ENCODE peak calls at places on chromosome 11, in six cellular contexts. E is GM12878, X is HepG2, A is H1, S is K562, I is GM12892. H is an unnamed sample.

GRCh38 chr11:134425816-134426536 is 13.9 kb upstream of the B3GAT1 start:
- DNase-seq in E (no peak), X (no peak), A (no peak), S (no peak), I (no peak), H (no peak)

GRCh38 chr11:46121328-46121723 is at the start of gene PHF21A:
- DNase-seq in E (no peak), X (peak), A (peak), S (peak), I (peak), H (peak)

GRCh38 chr11:72111803-72112540 is 523 bp downstream of the ANAPC15 start:
- DNase-seq in E (peak), X (peak), A (no peak), S (peak), I (peak), H (peak)

GRCh38 chr11:36469063-36469462 is 41.0 kb downstream of the TRAF6 start:
- DNase-seq in E (no peak), X (no peak), A (peak), S (peak), I (no peak), H (no peak)

GRCh38 chr11:95989216-95989615 is 65.3 kb upstream of the MTMR2 start:
- DNase-seq in E (no peak), X (no peak), A (no peak), S (no peak), I (no peak), H (no peak)

GRCh38 chr11:68036141-68036716 is 2.6 kb upstream of the TCIRG1 start:
- DNase-seq in E (no peak), X (no peak), A (no peak), S (no peak), I (no peak), H (no peak)

GRCh38 chr11:1029051-1029450 is 7.5 kb downstream of the MUC6 start:
- DNase-seq in E (no peak), X (no peak), A (no peak), S (no peak), I (no peak), H (no peak)

GRCh38 chr11:15204766-15205165 is 90.0 kb downstream of the INSC start:
- DNase-seq in E (no peak), X (no peak), A (no peak), S (no peak), I (no peak), H (no peak)

GRCh38 chr11:92888701-92889100 is 80.8 kb upstream of the MTNR1B start:
- DNase-seq in E (no peak), X (no peak), A (no peak), S (peak), I (no peak), H (no peak)

GRCh38 chr11:106159846-106160245 is 82.4 kb downstream of the AASDHPPT start:
- DNase-seq in E (no peak), X (no peak), A (no peak), S (no peak), I (no peak), H (no peak)

GRCh38 chr11:77066229-77067023 is at the start of gene CAPN5:
- DNase-seq in E (no peak), X (peak), A (peak), S (peak), I (peak), H (peak)

GRCh38 chr11:77207618-77208313 is 79.7 kb downstream of the MYO7A start:
- DNase-seq in E (no peak), X (no peak), A (no peak), S (no peak), I (peak), H (peak)

GRCh38 chr11:19679952-19680823 is 32.4 kb upstream of the NAV2 start:
- DNase-seq in E (no peak), X (no peak), A (peak), S (no peak), I (no peak), H (no peak)

GRCh38 chr11:112113539-112114457 is 27.1 kb downstream of the SDHD start:
- DNase-seq in E (no peak), X (peak), A (no peak), S (peak), I (no peak), H (no peak)

GRCh38 chr11:113773092-113773415 is 438 bp downstream of the ZW10 start:
- DNase-seq in E (no peak), X (peak), A (no peak), S (peak), I (no peak), H (no peak)

GRCh38 chr11:117071344-117071787 is 26.9 kb downstream of the SIK3 start:
- DNase-seq in E (no peak), X (peak), A (no peak), S (peak), I (no peak), H (no peak)

GRCh38 chr11:3841426-3842304 is 906 bp upstream of the RHOG start:
- DNase-seq in E (peak), X (peak), A (no peak), S (peak), I (peak), H (peak)

GRCh38 chr11:12161603-12162350 is 51.4 kb downstream of the MICAL2 start:
- DNase-seq in E (no peak), X (no peak), A (no peak), S (no peak), I (no peak), H (no peak)

GRCh38 chr11:8327761-8328192 is 64.1 kb upstream of the LMO1 start:
- DNase-seq in E (peak), X (no peak), A (no peak), S (no peak), I (peak), H (peak)

GRCh38 chr11:97943493-97943892 is 1077.3 kb upstream of the CNTN5 start:
- DNase-seq in E (no peak), X (no peak), A (no peak), S (no peak), I (no peak), H (no peak)

GRCh38 chr11:97937501-97937900 is 1083.2 kb upstream of the CNTN5 start:
- DNase-seq in E (no peak), X (no peak), A (no peak), S (no peak), I (no peak), H (no peak)

GRCh38 chr11:97934572-97935208 is 1086.1 kb upstream of the CNTN5 start:
- DNase-seq in E (no peak), X (no peak), A (no peak), S (no peak), I (no peak), H (no peak)

DNA sequence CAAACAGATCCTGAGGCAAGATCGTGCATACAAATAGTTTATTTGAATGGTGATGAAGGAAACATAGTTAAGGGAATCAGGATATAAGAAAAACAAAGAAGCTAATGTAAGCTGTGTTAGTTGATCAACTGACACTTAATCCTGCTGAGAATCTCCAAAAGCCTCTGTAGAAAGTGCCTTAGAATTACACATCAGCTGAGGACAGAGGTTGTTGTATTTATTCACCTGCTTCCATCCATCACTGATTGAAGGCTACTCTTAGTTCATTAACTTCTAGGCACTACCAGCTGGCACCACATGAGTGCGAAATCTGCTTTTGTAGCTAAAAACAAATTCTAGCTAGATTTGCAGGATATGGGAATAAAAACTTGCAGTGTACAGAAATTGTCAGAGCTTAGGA is 1082.0 kb upstream of the CNTN5 start:
- DNase-seq in E (no peak), X (no peak), A (no peak), S (no peak), I (no peak), H (no peak)
- TF ChIP-seq POLR2AphosphoS5 in E (no peak), X (no peak), A (no peak), S (no peak), I (no peak), H (no peak)

DNA sequence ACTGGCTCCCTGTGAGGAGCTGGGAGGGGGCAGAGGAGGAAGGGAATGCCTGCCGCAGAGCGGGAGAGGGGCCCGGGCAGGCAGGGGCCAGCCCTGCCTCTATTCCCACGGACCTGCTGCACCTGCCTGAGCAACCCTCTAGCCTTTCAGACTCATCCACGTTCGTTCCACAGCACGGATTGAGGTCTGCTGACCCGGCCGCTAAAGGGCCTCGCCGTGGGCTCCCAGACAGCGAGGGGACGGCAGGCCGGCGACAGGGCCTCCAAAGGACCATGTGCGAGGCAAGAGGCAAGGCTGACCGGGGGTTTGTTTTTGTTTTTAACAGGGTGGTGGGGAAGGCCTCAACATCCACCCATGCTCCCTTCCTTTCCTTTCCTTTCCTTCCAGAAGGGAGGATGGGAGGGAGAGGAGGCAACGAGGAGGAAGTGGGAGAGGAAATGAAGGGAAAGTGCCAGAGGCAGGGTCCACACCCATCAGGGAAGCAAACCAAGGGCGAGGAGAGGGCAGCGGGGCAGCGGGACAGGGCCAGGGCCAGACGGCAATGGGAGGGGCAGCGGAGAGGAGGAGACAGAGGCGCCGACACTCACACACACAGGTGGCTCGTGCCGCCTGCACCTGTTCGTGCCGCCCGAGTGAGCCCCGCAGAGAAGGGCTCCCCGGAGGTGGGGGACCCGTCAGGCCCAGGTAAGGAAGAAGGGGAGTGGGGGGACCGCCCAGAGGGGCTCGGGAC is 7.5 kb downstream of the LRFN4 start:
- DNase-seq in E (no peak), X (no peak), A (no peak), S (no peak), I (no peak), H (no peak)
- TF ChIP-seq TAF1 in E (no peak), X (no peak), A (no peak), S (no peak), I (no peak), H (no peak)

GRCh38 chr11:74950374-74950969 is 1.4 kb downstream of the SPCS2 start:
- DNase-seq in E (peak), X (peak), A (no peak), S (no peak), I (no peak), H (no peak)

GRCh38 chr11:74951241-74951640 is 2.2 kb downstream of the SPCS2 start:
- DNase-seq in E (no peak), X (no peak), A (no peak), S (no peak), I (no peak), H (no peak)

GRCh38 chr11:74949748-74950127 is 672 bp downstream of the SPCS2 start:
- DNase-seq in E (no peak), X (no peak), A (no peak), S (no peak), I (no peak), H (no peak)

GRCh38 chr11:74948546-74948897 is 369 bp downstream of the XRRA1 start:
- DNase-seq in E (no peak), X (peak), A (no peak), S (no peak), I (no peak), H (no peak)

DNA sequence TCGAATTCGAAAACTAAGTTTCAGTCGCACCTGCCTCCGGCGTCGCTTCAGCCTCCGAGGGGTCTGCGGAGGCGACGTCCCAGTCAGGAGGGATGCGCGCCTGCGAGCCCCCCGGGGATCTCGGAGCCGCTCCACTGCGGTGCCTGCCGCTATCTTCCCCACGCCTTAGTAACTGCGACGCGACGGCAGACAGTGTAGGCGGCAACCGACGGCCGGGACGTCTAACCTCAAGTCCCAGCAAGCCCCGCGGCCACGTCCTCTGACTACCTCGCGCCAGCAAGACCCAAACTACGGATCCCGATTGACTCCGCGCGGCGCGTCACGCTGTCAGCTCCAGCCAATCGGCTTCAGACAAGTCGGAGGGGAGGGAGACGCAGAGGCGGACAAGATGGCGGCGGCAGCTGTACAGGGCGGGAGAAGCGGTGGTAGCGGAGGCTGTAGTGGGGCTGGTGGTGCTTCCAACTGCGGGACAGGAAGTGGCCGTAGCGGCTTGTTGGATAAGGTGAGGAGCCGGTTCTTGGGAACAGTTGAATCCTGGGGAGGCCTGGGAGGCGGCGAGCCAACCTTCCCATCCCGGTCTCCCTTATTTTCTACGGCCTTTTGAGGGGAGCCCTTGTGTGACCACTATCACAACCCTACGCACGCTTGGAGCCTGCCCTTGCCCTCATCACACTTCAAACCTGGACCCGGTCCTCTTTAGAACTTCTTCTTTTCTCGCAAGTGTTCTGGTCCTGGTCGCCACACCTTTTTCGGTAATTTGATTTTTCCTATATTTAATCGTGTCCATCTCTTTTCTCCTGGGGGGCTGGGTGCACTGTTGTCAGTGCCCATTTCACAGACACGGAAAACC is at the start of the genes SPCS2 and XRRA1:
- DNase-seq in E (peak), X (peak), A (peak), S (peak), I (peak), H (peak)
- TF ChIP-seq POLR2A in E (peak), X (peak), A (peak), S (peak), I (peak), H (peak)

DNA sequence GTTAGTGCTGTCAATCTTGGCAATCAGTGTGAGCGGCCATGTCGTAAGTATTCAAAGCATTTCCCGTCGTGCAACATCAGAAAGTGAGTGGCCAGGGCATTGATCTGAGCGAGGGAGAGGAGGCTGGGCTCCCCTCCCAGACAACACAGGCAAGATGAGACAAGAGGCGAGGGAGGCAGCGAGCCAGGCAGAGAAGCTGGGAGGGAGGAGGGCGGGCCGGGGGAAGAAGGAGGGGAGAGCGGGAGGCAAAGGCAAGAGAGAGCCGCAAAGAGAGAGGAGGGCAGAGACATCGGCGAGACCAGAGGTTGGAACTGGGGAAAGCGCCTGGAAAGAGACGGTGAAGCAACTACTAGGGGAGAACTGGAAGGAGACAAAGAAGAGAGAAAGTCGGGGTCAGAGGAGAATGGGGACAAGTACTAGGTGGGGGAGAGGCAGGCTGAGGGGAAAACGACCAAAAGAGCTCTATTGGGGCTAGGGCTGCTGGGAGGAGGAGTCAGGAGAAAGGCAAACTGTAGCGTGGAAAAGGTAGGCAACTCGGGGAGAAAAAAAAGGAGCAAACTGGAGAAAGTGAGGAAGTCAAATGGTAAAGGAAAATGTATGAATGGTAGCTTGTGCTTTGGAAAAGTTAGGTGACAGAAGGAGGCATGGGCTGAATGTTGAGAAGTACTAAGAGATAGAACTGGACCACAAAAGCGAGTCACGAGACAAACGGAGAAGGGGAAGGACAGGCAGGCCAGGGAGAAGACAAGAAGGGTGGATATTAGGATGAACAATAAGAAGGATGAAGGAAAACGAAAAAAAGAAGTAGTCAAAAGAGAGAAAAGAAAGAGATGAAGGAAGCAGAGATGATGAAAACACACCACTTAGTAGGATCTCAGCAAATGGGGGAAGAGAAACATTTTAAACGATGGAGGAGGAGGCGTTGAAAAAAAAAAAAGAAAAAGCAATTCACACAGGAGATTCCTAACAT is 130.5 kb upstream of the C11orf58 start:
- DNase-seq in E (no peak), X (no peak), A (no peak), S (peak), I (no peak), H (no peak)
- TF ChIP-seq POLR2AphosphoS5 in E (no peak), X (no peak), A (no peak), S (peak), I (no peak), H (no peak)